ENCODE peak calls at places on chromosomes 13 and 19, in six cellular contexts. V is osteoblast; N is HTR-8/SVneo; X is coronary artery; S is brain pericyte; I is stimulated activated effector memory CD8-positive, alpha-beta T cell treated with anti-CD3 and anti-CD28 coated beads, Interleukin-12 subunit alpha, Interleukin-12 subunit beta, amount 100 ng/mL, for 72 hours. K is an unnamed sample.

GRCh38 chr13:43487885-43488284 is 298.9 kb downstream of the ENOX1 start:
- DNase-seq in V (no peak), N (no peak), X (no peak), S (no peak), I (no peak), K (no peak)

GRCh38 chr19:4088975-4089374 is 22.3 kb upstream of the ZBTB7A start:
- DNase-seq in V (peak), N (no peak), X (no peak), S (no peak), I (no peak), K (no peak)

GRCh38 chr13:110045919-110046318 is 259.5 kb upstream of the IRS2 start:
- DNase-seq in V (no peak), N (no peak), X (no peak), S (no peak), I (no peak), K (no peak)

GRCh38 chr13:80131204-80131603 is 209.7 kb downstream of the SPRY2 start:
- DNase-seq in V (no peak), N (peak), X (peak), S (no peak), I (no peak), K (no peak)

GRCh38 chr13:40540707-40541044 is 125.8 kb downstream of the FOXO1 start:
- DNase-seq in V (no peak), N (no peak), X (no peak), S (no peak), I (no peak), K (no peak)

GRCh38 chr19:16342002-16342715 is 17.5 kb downstream of the KLF2 start:
- DNase-seq in V (peak), N (no peak), X (no peak), S (no peak), I (peak), K (no peak)

GRCh38 chr13:70253411-70253810 is 145.2 kb upstream of the KLHL1 start:
- DNase-seq in V (no peak), N (no peak), X (no peak), S (no peak), I (no peak), K (peak)

GRCh38 chr13:94249512-94249911 is 230.0 kb downstream of the DCT start:
- DNase-seq in V (peak), N (peak), X (no peak), S (peak), I (no peak), K (no peak)

GRCh38 chr13:81382236-81382635 is 1041.3 kb upstream of the SPRY2 start:
- DNase-seq in V (no peak), N (no peak), X (no peak), S (no peak), I (no peak), K (no peak)

GRCh38 chr19:47143322-47144073 is 12.9 kb downstream of the SAE1 start:
- DNase-seq in V (no peak), N (no peak), X (no peak), S (no peak), I (no peak), K (no peak)

GRCh38 chr13:35392768-35393167 is 83.7 kb downstream of the MAB21L1 start:
- DNase-seq in V (no peak), N (no peak), X (no peak), S (no peak), I (no peak), K (no peak)

GRCh38 chr19:37251308-37252229 is 33.6 kb downstream of the ZNF383 start:
- DNase-seq in V (peak), N (peak), X (peak), S (peak), I (peak), K (peak)

GRCh38 chr13:99303863-99304521 is 3.2 kb downstream of the GPR183 start:
- DNase-seq in V (no peak), N (no peak), X (no peak), S (no peak), I (peak), K (no peak)

GRCh38 chr13:70817571-70817970 is 709.3 kb upstream of the KLHL1 start:
- DNase-seq in V (no peak), N (no peak), X (no peak), S (no peak), I (no peak), K (no peak)

GRCh38 chr19:39193785-39194184 is 3.0 kb upstream of the NCCRP1 start:
- DNase-seq in V (peak), N (no peak), X (no peak), S (no peak), I (no peak), K (no peak)

GRCh38 chr13:20847298-20847697 is 55.2 kb downstream of the XPO4 start:
- DNase-seq in V (no peak), N (no peak), X (no peak), S (no peak), I (no peak), K (no peak)

GRCh38 chr13:111204438-111205177 is 89.5 kb downstream of the ARHGEF7 start:
- DNase-seq in V (peak), N (peak), X (no peak), S (no peak), I (no peak), K (no peak)

GRCh38 chr19:30406220-30406944 is 34.2 kb downstream of the ZNF536 start:
- DNase-seq in V (no peak), N (no peak), X (no peak), S (no peak), I (no peak), K (no peak)

GRCh38 chr19:1466018-1466460 is 13.0 kb downstream of the C19orf25 start:
- DNase-seq in V (no peak), N (no peak), X (no peak), S (no peak), I (no peak), K (no peak)

GRCh38 chr13:36026556-36026955 is 104.6 kb downstream of the DCLK1 start:
- DNase-seq in V (no peak), N (no peak), X (no peak), S (no peak), I (no peak), K (no peak)

GRCh38 chr13:49225358-49226042 is 5.4 kb downstream of the MLNR start:
- DNase-seq in V (no peak), N (no peak), X (no peak), S (no peak), I (peak), K (no peak)

GRCh38 chr13:34064456-34065205 is 246.7 kb downstream of the RFC3 start:
- DNase-seq in V (no peak), N (no peak), X (no peak), S (no peak), I (no peak), K (no peak)

GRCh38 chr13:42384265-42384664 is 112.3 kb downstream of the AKAP11 start:
- DNase-seq in V (no peak), N (no peak), X (no peak), S (no peak), I (no peak), K (no peak)

GRCh38 chr13:109694972-109695371 is 91.4 kb downstream of the IRS2 start:
- DNase-seq in V (no peak), N (no peak), X (no peak), S (no peak), I (no peak), K (no peak)

GRCh38 chr19:19170053-19170945 is at the start of gene MEF2B:
- DNase-seq in V (peak), N (no peak), X (no peak), S (no peak), I (peak), K (no peak)

GRCh38 chr13:92775631-92776030 is 451.0 kb upstream of the GPC6 start:
- DNase-seq in V (no peak), N (no peak), X (no peak), S (no peak), I (no peak), K (no peak)

GRCh38 chr19:53037101-53038097 is 7.1 kb upstream of the ERVV-2 start:
- DNase-seq in V (peak), N (no peak), X (no peak), S (no peak), I (no peak), K (peak)

GRCh38 chr19:32241957-32242710 is 103.3 kb upstream of the ZNF507 start:
- DNase-seq in V (no peak), N (no peak), X (no peak), S (no peak), I (no peak), K (no peak)

K was measured in glomerular endothelial cell.